ENCODE peak calls at places on chromosomes 16 and 17, in seven cellular contexts. N, J, M, C, L, E and P are unnamed samples.

GRCh38 chr16:72990003-72990521 is 57.9 kb downstream of the ZFHX3 start:
- DNase-seq in N (no peak), J (no peak), M (peak; percentile 43), C (peak; percentile 83), L (no peak), E (peak; percentile 94), P (peak; percentile 51)

GRCh38 chr17:67689534-67690177 is 28.1 kb upstream of the NOL11 start:
- DNase-seq in N (peak; percentile 48), J (no peak), M (peak; percentile 43), C (peak; percentile 84), L (peak; percentile 46), E (peak; percentile 66), P (peak; percentile 14)

GRCh38 chr16:57537596-57538234 is 1.3 kb upstream of the CCDC102A start:
- DNase-seq in N (no peak), J (no peak), M (no peak), C (no peak), L (no peak), E (peak; percentile 61), P (no peak)

GRCh38 chr17:66469890-66470289 is 167.5 kb downstream of the PRKCA start:
- DNase-seq in N (no peak), J (no peak), M (no peak), C (peak; percentile 40), L (no peak), E (no peak), P (no peak)

GRCh38 chr16:47888142-47888541 is 267.7 kb downstream of the ABCC12 start:
- DNase-seq in N (no peak), J (no peak), M (peak; percentile 9), C (peak; percentile 51), L (no peak), E (no peak), P (no peak)

GRCh38 chr17:64146418-64147109 is 16.6 kb upstream of the ERN1 start:
- DNase-seq in N (peak; percentile 26), J (peak; percentile 25), M (no peak), C (peak; percentile 73), L (no peak), E (peak; percentile 84), P (no peak)

GRCh38 chr16:88200896-88201185 is 181.9 kb upstream of the ZNF469 start:
- DNase-seq in N (no peak), J (no peak), M (no peak), C (no peak), L (no peak), E (no peak), P (no peak)

GRCh38 chr17:4623249-4623648 is 18.2 kb downstream of the ALOX15 start:
- DNase-seq in N (no peak), J (no peak), M (no peak), C (peak; percentile 62), L (no peak), E (no peak), P (peak; percentile 54)

GRCh38 chr17:77756846-77757610 is 201.5 kb upstream of the TNRC6C start:
- DNase-seq in N (no peak), J (no peak), M (no peak), C (no peak), L (no peak), E (no peak), P (no peak)

GRCh38 chr17:13415877-13416416 is 185.8 kb downstream of the HS3ST3A1 start:
- DNase-seq in N (no peak), J (no peak), M (no peak), C (peak; percentile 82), L (no peak), E (no peak), P (peak; percentile 85)

GRCh38 chr17:12545877-12546513 is 119.7 kb upstream of the MYOCD start:
- DNase-seq in N (peak; percentile 55), J (no peak), M (peak; percentile 47), C (peak; percentile 72), L (peak; percentile 2), E (no peak), P (peak; percentile 9)

GRCh38 chr17:46009681-46010596 is 10.9 kb downstream of the STH start:
- DNase-seq in N (no peak), J (no peak), M (no peak), C (peak; percentile 91), L (no peak), E (no peak), P (no peak)

GRCh38 chr17:44438634-44439033 is 49.2 kb upstream of the ITGA2B start:
- DNase-seq in N (peak; percentile 11), J (no peak), M (no peak), C (peak; percentile 32), L (no peak), E (no peak), P (no peak)

GRCh38 chr17:73749337-73749807 is 105.1 kb upstream of the SDK2 start:
- DNase-seq in N (no peak), J (no peak), M (no peak), C (no peak), L (no peak), E (no peak), P (no peak)

GRCh38 chr16:66472961-66473610 is 46.0 kb downstream of the BEAN1 start:
- DNase-seq in N (no peak), J (no peak), M (no peak), C (no peak), L (peak; percentile 33), E (peak; percentile 56), P (no peak)

GRCh38 chr17:60229189-60229802 is 79.5 kb downstream of the CA4 start:
- DNase-seq in N (no peak), J (no peak), M (peak; percentile 38), C (peak; percentile 29), L (no peak), E (no peak), P (no peak)

GRCh38 chr16:79595916-79596450 is 4.6 kb downstream of the MAF start:
- DNase-seq in N (no peak), J (no peak), M (no peak), C (no peak), L (no peak), E (no peak), P (no peak)

GRCh38 chr17:29084476-29085148 is 41.7 kb downstream of the PIPOX start:
- DNase-seq in N (no peak), J (no peak), M (peak; percentile 11), C (no peak), L (peak; percentile 77), E (no peak), P (no peak)

GRCh38 chr17:79001190-79002020 is 8.2 kb downstream of the CANT1 start:
- DNase-seq in N (no peak), J (no peak), M (no peak), C (no peak), L (no peak), E (peak; percentile 62), P (no peak)

GRCh38 chr16:4110680-4111079 is 5.6 kb downstream of the ADCY9 start:
- DNase-seq in N (no peak), J (no peak), M (no peak), C (no peak), L (no peak), E (no peak), P (no peak)

GRCh38 chr17:57561072-57561861 is 183.8 kb downstream of the CCDC182 start:
- DNase-seq in N (no peak), J (no peak), M (no peak), C (no peak), L (no peak), E (no peak), P (no peak)

GRCh38 chr17:74164446-74165045 is 38.9 kb upstream of the RPL38 start:
- DNase-seq in N (no peak), J (no peak), M (no peak), C (no peak), L (no peak), E (peak; percentile 11), P (no peak)

GRCh38 chr17:79627184-79627765 is 16.4 kb upstream of the RBFOX3 start:
- DNase-seq in N (peak; percentile 3), J (no peak), M (no peak), C (no peak), L (no peak), E (peak; percentile 15), P (no peak)

GRCh38 chr16:80314042-80314441 is 226.8 kb upstream of the DYNLRB2 start:
- DNase-seq in N (no peak), J (no peak), M (no peak), C (no peak), L (no peak), E (no peak), P (no peak)

GRCh38 chr16:66662445-66663194 is 33.9 kb downstream of the CMTM4 start:
- DNase-seq in N (no peak), J (no peak), M (no peak), C (peak; percentile 62), L (no peak), E (no peak), P (no peak)

GRCh38 chr17:40071720-40072480 is 9.1 kb downstream of the THRA start:
- DNase-seq in N (no peak), J (no peak), M (no peak), C (peak; percentile 26), L (peak; percentile 76), E (peak; percentile 92), P (no peak)

GRCh38 chr16:28202147-28202746 is 9.5 kb downstream of the XPO6 start:
- DNase-seq in N (no peak), J (no peak), M (no peak), C (no peak), L (no peak), E (no peak), P (no peak)

GRCh38 chr16:79185681-79186080 is 414.9 kb downstream of the MAF start:
- DNase-seq in N (no peak), J (no peak), M (no peak), C (no peak), L (peak; percentile 53), E (no peak), P (no peak)

GRCh38 chr16:57341441-57342303 is 16.9 kb upstream of the CCL22 start:
- DNase-seq in N (no peak), J (no peak), M (peak; percentile 84), C (peak; percentile 90), L (no peak), E (no peak), P (peak; percentile 88)

GRCh38 chr16:21242756-21243155 is 9.3 kb downstream of the ANKS4B start:
- DNase-seq in N (no peak), J (no peak), M (no peak), C (peak; percentile 20), L (no peak), E (no peak), P (no peak)

GRCh38 chr16:65909310-65910050 is 457.0 kb upstream of the CDH5 start:
- DNase-seq in N (no peak), J (no peak), M (no peak), C (no peak), L (no peak), E (no peak), P (no peak)